ENCODE peak calls at places on chromosomes 7 and 10, in six cellular contexts. One of them, this sample, is unnamed.
A peak's percentile ranks its signal among the peaks of the same experiment; 100 is the strongest.

GRCh38 chr7:55488221-55488620 is 84.1 kb downstream of the VOPP1 start:
- DNase-seq in H1: no peak
- DNase-seq in HepG2: no peak
- DNase-seq in K562: no peak
- DNase-seq in GM12878: no peak
- DNase-seq in GM12892: no peak
- DNase-seq in this sample: no peak

GRCh38 chr10:12499587-12499986 is 150.2 kb downstream of the CAMK1D start:
- DNase-seq in GM12892: no peak
- DNase-seq in HepG2: no peak
- DNase-seq in H1: no peak
- DNase-seq in K562: no peak
- DNase-seq in GM12878: no peak
- DNase-seq in this sample: no peak

GRCh38 chr7:24346129-24346528 is 62.1 kb downstream of the NPY start:
- DNase-seq in GM12878: no peak
- DNase-seq in GM12892: no peak
- DNase-seq in H1: no peak
- DNase-seq in HepG2: no peak
- DNase-seq in K562: no peak
- DNase-seq in this sample: no peak

GRCh38 chr7:18900801-18901200 is 216.6 kb downstream of the TWIST1 start:
- DNase-seq in H1: no peak
- DNase-seq in HepG2: no peak
- DNase-seq in GM12878: no peak
- DNase-seq in GM12892: no peak
- DNase-seq in K562: no peak
- DNase-seq in this sample: no peak

GRCh38 chr7:30642789-30643188 is 39.5 kb downstream of the CRHR2 start:
- DNase-seq in H1: no peak
- DNase-seq in GM12892: no peak
- DNase-seq in HepG2: no peak
- DNase-seq in GM12878: no peak
- DNase-seq in K562: no peak
- DNase-seq in this sample: no peak

GRCh38 chr10:36559990-36560389 is 565.4 kb upstream of the ANKRD30A start:
- DNase-seq in H1: no peak
- DNase-seq in K562: no peak
- DNase-seq in GM12878: no peak
- DNase-seq in GM12892: no peak
- DNase-seq in HepG2: no peak
- DNase-seq in this sample: no peak

GRCh38 chr7:158325530-158326381 is 261.9 kb downstream of the PTPRN2 start:
- DNase-seq in K562: no peak
- DNase-seq in GM12878: no peak
- DNase-seq in GM12892: no peak
- DNase-seq in H1: peak; percentile 89
- DNase-seq in HepG2: peak; percentile 30
- DNase-seq in this sample: no peak

GRCh38 chr7:100476108-100476780 is 2.8 kb downstream of the TSC22D4 start:
- DNase-seq in GM12892: no peak
- DNase-seq in K562: peak; percentile 25
- DNase-seq in GM12878: no peak
- DNase-seq in H1: no peak
- DNase-seq in HepG2: no peak
- DNase-seq in this sample: no peak

GRCh38 chr7:72152171-72153131 is 259.7 kb downstream of the CALN1 start:
- DNase-seq in GM12878: no peak
- DNase-seq in K562: no peak
- DNase-seq in GM12892: no peak
- DNase-seq in HepG2: peak; percentile 87
- DNase-seq in H1: no peak
- DNase-seq in this sample: no peak

GRCh38 chr10:71880425-71881306 is 29.6 kb upstream of the PSAP start:
- DNase-seq in GM12878: no peak
- DNase-seq in HepG2: peak; percentile 60
- DNase-seq in H1: no peak
- DNase-seq in K562: no peak
- DNase-seq in GM12892: no peak
- DNase-seq in this sample: no peak

GRCh38 chr7:107405559-107405958 is 64.3 kb upstream of the GPR22 start:
- DNase-seq in GM12892: no peak
- DNase-seq in GM12878: no peak
- DNase-seq in HepG2: no peak
- DNase-seq in H1: no peak
- DNase-seq in K562: no peak
- DNase-seq in this sample: no peak

GRCh38 chr10:32155075-32155516 is 98.9 kb upstream of the KIF5B start:
- DNase-seq in GM12892: no peak
- DNase-seq in GM12878: no peak
- DNase-seq in HepG2: no peak
- DNase-seq in K562: no peak
- DNase-seq in H1: no peak
- DNase-seq in this sample: no peak

GRCh38 chr10:122864901-122865300 is 14.5 kb downstream of the FAM24B start:
- DNase-seq in K562: no peak
- DNase-seq in GM12892: no peak
- DNase-seq in HepG2: no peak
- DNase-seq in H1: no peak
- DNase-seq in GM12878: no peak
- DNase-seq in this sample: no peak

GRCh38 chr10:79159785-79160184 is 91.0 kb downstream of the ZMIZ1 start:
- DNase-seq in GM12892: no peak
- DNase-seq in GM12878: no peak
- DNase-seq in H1: no peak
- DNase-seq in K562: no peak
- DNase-seq in HepG2: no peak
- DNase-seq in this sample: no peak

GRCh38 chr7:9231683-9232082 is 798.3 kb downstream of the NXPH1 start:
- DNase-seq in GM12878: no peak
- DNase-seq in H1: no peak
- DNase-seq in HepG2: no peak
- DNase-seq in GM12892: no peak
- DNase-seq in K562: no peak
- DNase-seq in this sample: no peak

GRCh38 chr7:100606313-100606712 is 4.2 kb downstream of the PCOLCE start:
- DNase-seq in K562: no peak
- DNase-seq in HepG2: no peak
- DNase-seq in GM12892: no peak
- DNase-seq in H1: no peak
- DNase-seq in GM12878: no peak
- DNase-seq in this sample: no peak

GRCh38 chr7:18458830-18459229 is 36.7 kb upstream of the HDAC9 start:
- DNase-seq in K562: no peak
- DNase-seq in H1: no peak
- DNase-seq in HepG2: no peak
- DNase-seq in GM12892: no peak
- DNase-seq in GM12878: no peak
- DNase-seq in this sample: no peak

GRCh38 chr7:85186083-85186520 is 754 bp downstream of the SEMA3D start:
- DNase-seq in GM12878: no peak
- DNase-seq in GM12892: no peak
- DNase-seq in HepG2: no peak
- DNase-seq in K562: no peak
- DNase-seq in H1: peak; percentile 63
- DNase-seq in this sample: no peak

GRCh38 chr7:157565201-157565626 is 228.4 kb downstream of the DNAJB6 start:
- DNase-seq in H1: no peak
- DNase-seq in HepG2: no peak
- DNase-seq in GM12892: no peak
- DNase-seq in K562: no peak
- DNase-seq in GM12878: no peak
- DNase-seq in this sample: no peak

GRCh38 chr10:43287056-43288007 is 20.5 kb upstream of the RASGEF1A start:
- DNase-seq in K562: no peak
- DNase-seq in GM12878: peak; percentile 27
- DNase-seq in H1: no peak
- DNase-seq in GM12892: no peak
- DNase-seq in HepG2: no peak
- DNase-seq in this sample: no peak

GRCh38 chr10:14687340-14687739 is 87.4 kb downstream of the FAM107B start:
- DNase-seq in HepG2: peak; percentile 5
- DNase-seq in GM12878: no peak
- DNase-seq in K562: no peak
- DNase-seq in H1: no peak
- DNase-seq in GM12892: no peak
- DNase-seq in this sample: no peak

GRCh38 chr10:7856685-7857084 is 38.4 kb downstream of the TAF3 start:
- DNase-seq in GM12878: no peak
- DNase-seq in H1: no peak
- DNase-seq in K562: no peak
- DNase-seq in HepG2: no peak
- DNase-seq in GM12892: no peak
- DNase-seq in this sample: no peak

GRCh38 chr7:67302113-67303039 is 305.7 kb downstream of the TYW1 start:
- DNase-seq in GM12892: peak; percentile 94
- DNase-seq in GM12878: peak; percentile 96
- DNase-seq in H1: peak; percentile 97
- DNase-seq in K562: peak; percentile 99
- DNase-seq in HepG2: peak; percentile 99
- DNase-seq in this sample: peak; percentile 90
- TF ChIP-seq POLR2A in GM12892: peak; percentile 94
- TF ChIP-seq POLR2A in GM12878: peak; percentile 96
- TF ChIP-seq POLR2A in H1: peak; percentile 93
- TF ChIP-seq POLR2A in K562: peak; percentile 99
- TF ChIP-seq POLR2A in HepG2: peak; percentile 92
- TF ChIP-seq POLR2A in this sample: peak; percentile 92

GRCh38 chr10:33355267-33355666 is 20.8 kb upstream of the NRP1 start:
- DNase-seq in H1: no peak
- DNase-seq in K562: no peak
- DNase-seq in GM12878: no peak
- DNase-seq in GM12892: no peak
- DNase-seq in HepG2: no peak
- DNase-seq in this sample: no peak
- TF ChIP-seq TAF1 in H1: no peak
- TF ChIP-seq TAF1 in K562: no peak
- TF ChIP-seq TAF1 in GM12878: no peak
- TF ChIP-seq TAF1 in GM12892: no peak
- TF ChIP-seq TAF1 in HepG2: no peak
- TF ChIP-seq TAF1 in this sample: no peak

GRCh38 chr10:70052462-70053211 is at the start of gene MACROH2A2:
- DNase-seq in K562: no peak
- DNase-seq in HepG2: peak; percentile 63
- DNase-seq in H1: peak; percentile 84
- DNase-seq in GM12892: no peak
- DNase-seq in GM12878: no peak
- DNase-seq in this sample: no peak
- TF ChIP-seq POLR2A in K562: no peak
- TF ChIP-seq POLR2A in HepG2: peak; percentile 47
- TF ChIP-seq POLR2A in H1: no peak
- TF ChIP-seq POLR2A in GM12892: no peak
- TF ChIP-seq POLR2A in GM12878: no peak
- TF ChIP-seq POLR2A in this sample: no peak

GRCh38 chr7:47685712-47686376 is 103.9 kb upstream of the TNS3 start:
- DNase-seq in GM12892: no peak
- DNase-seq in K562: peak; percentile 12
- DNase-seq in H1: no peak
- DNase-seq in GM12878: no peak
- DNase-seq in HepG2: no peak
- DNase-seq in this sample: no peak
- TF ChIP-seq TAF1 in GM12892: no peak
- TF ChIP-seq TAF1 in K562: no peak
- TF ChIP-seq TAF1 in H1: no peak
- TF ChIP-seq TAF1 in GM12878: no peak
- TF ChIP-seq TAF1 in HepG2: no peak
- TF ChIP-seq TAF1 in this sample: no peak

GRCh38 chr7:116538138-116538537 is 13.3 kb downstream of the CAV1 start:
- DNase-seq in GM12878: no peak
- DNase-seq in GM12892: no peak
- DNase-seq in H1: no peak
- DNase-seq in K562: no peak
- DNase-seq in HepG2: no peak
- DNase-seq in this sample: no peak
- TF ChIP-seq POLR2A in GM12878: no peak
- TF ChIP-seq POLR2A in GM12892: no peak
- TF ChIP-seq POLR2A in H1: no peak
- TF ChIP-seq POLR2A in K562: no peak
- TF ChIP-seq POLR2A in HepG2: no peak
- TF ChIP-seq POLR2A in this sample: no peak

GRCh38 chr7:123439186-123439585 is 95.2 kb downstream of the IQUB start:
- DNase-seq in K562: no peak
- DNase-seq in GM12878: no peak
- DNase-seq in GM12892: no peak
- DNase-seq in HepG2: no peak
- DNase-seq in H1: no peak
- DNase-seq in this sample: no peak
- TF ChIP-seq TAF1 in K562: no peak
- TF ChIP-seq TAF1 in GM12878: no peak
- TF ChIP-seq TAF1 in GM12892: no peak
- TF ChIP-seq TAF1 in HepG2: no peak
- TF ChIP-seq TAF1 in H1: no peak
- TF ChIP-seq TAF1 in this sample: no peak

DNA sequence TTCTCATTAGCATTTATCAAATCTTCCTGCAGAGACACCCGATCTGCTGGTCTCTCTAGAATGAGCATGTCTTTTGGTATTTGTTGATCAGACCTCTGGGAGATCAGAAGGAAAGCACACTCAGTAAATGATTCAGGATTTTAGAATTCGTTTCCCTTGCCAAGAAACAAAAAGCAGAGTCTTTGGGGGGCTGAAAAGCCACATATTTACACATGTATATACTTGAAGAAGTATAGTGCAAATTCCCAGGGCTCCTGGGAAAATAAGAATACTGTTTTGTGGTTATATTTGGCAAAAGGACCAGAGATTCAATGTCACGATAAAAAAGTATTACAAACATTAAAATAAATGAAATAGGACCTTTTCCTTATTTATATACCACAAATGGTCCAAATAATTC is 100.2 kb downstream of the AGMO start:
- DNase-seq in HepG2: no peak
- DNase-seq in GM12892: no peak
- DNase-seq in H1: no peak
- DNase-seq in GM12878: no peak
- DNase-seq in K562: no peak
- DNase-seq in this sample: no peak
- TF ChIP-seq POLR2A in HepG2: no peak
- TF ChIP-seq POLR2A in GM12892: no peak
- TF ChIP-seq POLR2A in H1: no peak
- TF ChIP-seq POLR2A in GM12878: no peak
- TF ChIP-seq POLR2A in K562: no peak
- TF ChIP-seq POLR2A in this sample: no peak

GRCh38 chr10:87844837-87845623 is 18.3 kb downstream of the KLLN start:
- DNase-seq in HepG2: peak; percentile 9
- DNase-seq in GM12878: no peak
- DNase-seq in K562: no peak
- DNase-seq in GM12892: no peak
- DNase-seq in H1: no peak
- DNase-seq in this sample: no peak
- TF ChIP-seq TAF1 in HepG2: no peak
- TF ChIP-seq TAF1 in GM12878: no peak
- TF ChIP-seq TAF1 in K562: no peak
- TF ChIP-seq TAF1 in GM12892: no peak
- TF ChIP-seq TAF1 in H1: no peak
- TF ChIP-seq TAF1 in this sample: no peak

DNA sequence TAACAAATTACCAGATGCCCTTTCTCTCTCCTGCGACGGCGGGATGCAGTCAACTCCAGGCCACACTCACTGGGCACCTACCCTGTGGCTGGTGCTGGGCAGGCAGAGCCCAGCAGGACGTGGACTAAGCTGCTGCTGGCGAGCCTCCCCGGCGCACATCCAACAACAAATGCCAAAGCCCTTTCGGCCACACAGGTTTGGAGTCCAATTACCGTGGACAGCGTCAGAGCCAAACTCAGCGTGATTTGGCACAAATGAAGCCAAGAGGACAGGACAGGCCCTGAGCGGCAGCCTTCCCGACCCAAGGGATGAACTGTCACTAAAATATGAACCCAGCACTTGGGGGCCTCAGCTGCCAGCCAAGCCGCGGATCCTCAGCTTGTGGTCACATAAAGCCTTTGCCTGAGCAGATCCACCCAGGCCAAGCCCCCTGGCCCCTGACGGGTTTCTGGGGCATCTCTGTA is 28.4 kb downstream of the DAGLB start:
- DNase-seq in GM12878: no peak
- DNase-seq in H1: no peak
- DNase-seq in K562: no peak
- DNase-seq in GM12892: no peak
- DNase-seq in HepG2: no peak
- DNase-seq in this sample: no peak
- TF ChIP-seq POLR2A in GM12878: no peak
- TF ChIP-seq POLR2A in H1: no peak
- TF ChIP-seq POLR2A in K562: no peak
- TF ChIP-seq POLR2A in GM12892: no peak
- TF ChIP-seq POLR2A in HepG2: no peak
- TF ChIP-seq POLR2A in this sample: no peak

This sample was measured in GM12891.